ENCODE peak calls at places on chromosomes 2 and 18, in nine cellular contexts. One of them, this sample, is unnamed.

GRCh38 chr2:39128919-39129391 is 8.1 kb upstream of the SOS1 start:
- DNase-seq in dorsolateral prefrontal cortex: no peak
- DNase-seq in H7: no peak
- DNase-seq in iPS-NIHi11: no peak
- DNase-seq in ELR: peak
- DNase-seq in frontal cortex: no peak
- DNase-seq in NCI-H774: no peak
- DNase-seq in activated T-cell treated with anti-CD3 and anti-CD28 coated beads, Interleukin-2, amount 50 U/mL, for 72 hours: peak
- DNase-seq in ascending aorta: no peak
- DNase-seq in this sample: no peak

GRCh38 chr2:60570281-60570680 is 16.8 kb upstream of the BCL11A start:
- DNase-seq in dorsolateral prefrontal cortex: no peak
- DNase-seq in H7: no peak
- DNase-seq in iPS-NIHi11: no peak
- DNase-seq in ELR: peak
- DNase-seq in frontal cortex: no peak
- DNase-seq in NCI-H774: no peak
- DNase-seq in activated T-cell treated with anti-CD3 and anti-CD28 coated beads, Interleukin-2, amount 50 U/mL, for 72 hours: no peak
- DNase-seq in ascending aorta: no peak
- DNase-seq in this sample: no peak

GRCh38 chr2:174439323-174439722 is 43.8 kb downstream of the SCRN3 start:
- DNase-seq in dorsolateral prefrontal cortex: no peak
- DNase-seq in H7: no peak
- DNase-seq in iPS-NIHi11: no peak
- DNase-seq in ELR: no peak
- DNase-seq in frontal cortex: no peak
- DNase-seq in NCI-H774: no peak
- DNase-seq in activated T-cell treated with anti-CD3 and anti-CD28 coated beads, Interleukin-2, amount 50 U/mL, for 72 hours: no peak
- DNase-seq in ascending aorta: no peak
- DNase-seq in this sample: no peak

GRCh38 chr2:9419558-9419957 is 3.8 kb downstream of the ITGB1BP1 start:
- DNase-seq in dorsolateral prefrontal cortex: no peak
- DNase-seq in H7: no peak
- DNase-seq in iPS-NIHi11: no peak
- DNase-seq in ELR: no peak
- DNase-seq in frontal cortex: no peak
- DNase-seq in NCI-H774: no peak
- DNase-seq in activated T-cell treated with anti-CD3 and anti-CD28 coated beads, Interleukin-2, amount 50 U/mL, for 72 hours: no peak
- DNase-seq in ascending aorta: no peak
- DNase-seq in this sample: no peak

GRCh38 chr2:137420744-137421143 is 543.5 kb upstream of the HNMT start:
- DNase-seq in dorsolateral prefrontal cortex: no peak
- DNase-seq in H7: no peak
- DNase-seq in iPS-NIHi11: no peak
- DNase-seq in ELR: no peak
- DNase-seq in frontal cortex: no peak
- DNase-seq in NCI-H774: no peak
- DNase-seq in activated T-cell treated with anti-CD3 and anti-CD28 coated beads, Interleukin-2, amount 50 U/mL, for 72 hours: no peak
- DNase-seq in ascending aorta: no peak
- DNase-seq in this sample: no peak

GRCh38 chr18:13372405-13372995 is 153.9 kb downstream of the LDLRAD4 start:
- DNase-seq in dorsolateral prefrontal cortex: no peak
- DNase-seq in H7: peak
- DNase-seq in iPS-NIHi11: no peak
- DNase-seq in ELR: no peak
- DNase-seq in frontal cortex: no peak
- DNase-seq in NCI-H774: no peak
- DNase-seq in activated T-cell treated with anti-CD3 and anti-CD28 coated beads, Interleukin-2, amount 50 U/mL, for 72 hours: no peak
- DNase-seq in ascending aorta: no peak
- DNase-seq in this sample: no peak

GRCh38 chr2:100588071-100588786 is 25.4 kb downstream of the PDCL3 start:
- DNase-seq in dorsolateral prefrontal cortex: no peak
- DNase-seq in H7: no peak
- DNase-seq in iPS-NIHi11: no peak
- DNase-seq in ELR: peak
- DNase-seq in frontal cortex: no peak
- DNase-seq in NCI-H774: no peak
- DNase-seq in activated T-cell treated with anti-CD3 and anti-CD28 coated beads, Interleukin-2, amount 50 U/mL, for 72 hours: peak
- DNase-seq in ascending aorta: no peak
- DNase-seq in this sample: no peak

GRCh38 chr2:170652637-170653417 is 62.3 kb upstream of the SP5 start:
- DNase-seq in dorsolateral prefrontal cortex: no peak
- DNase-seq in H7: no peak
- DNase-seq in iPS-NIHi11: no peak
- DNase-seq in ELR: no peak
- DNase-seq in frontal cortex: no peak
- DNase-seq in NCI-H774: no peak
- DNase-seq in activated T-cell treated with anti-CD3 and anti-CD28 coated beads, Interleukin-2, amount 50 U/mL, for 72 hours: no peak
- DNase-seq in ascending aorta: no peak
- DNase-seq in this sample: no peak

GRCh38 chr2:200901459-200902072 is 12.4 kb downstream of the NIF3L1 start:
- DNase-seq in dorsolateral prefrontal cortex: no peak
- DNase-seq in H7: peak
- DNase-seq in iPS-NIHi11: peak
- DNase-seq in ELR: peak
- DNase-seq in frontal cortex: peak
- DNase-seq in NCI-H774: peak
- DNase-seq in activated T-cell treated with anti-CD3 and anti-CD28 coated beads, Interleukin-2, amount 50 U/mL, for 72 hours: peak
- DNase-seq in ascending aorta: no peak
- DNase-seq in this sample: peak

GRCh38 chr2:156182132-156182531 is 150.4 kb downstream of the NR4A2 start:
- DNase-seq in dorsolateral prefrontal cortex: no peak
- DNase-seq in H7: no peak
- DNase-seq in iPS-NIHi11: peak
- DNase-seq in ELR: no peak
- DNase-seq in frontal cortex: no peak
- DNase-seq in NCI-H774: peak
- DNase-seq in activated T-cell treated with anti-CD3 and anti-CD28 coated beads, Interleukin-2, amount 50 U/mL, for 72 hours: no peak
- DNase-seq in ascending aorta: no peak
- DNase-seq in this sample: no peak

GRCh38 chr2:101121174-101121573 is 30.0 kb downstream of the TBC1D8 start:
- DNase-seq in dorsolateral prefrontal cortex: no peak
- DNase-seq in H7: no peak
- DNase-seq in iPS-NIHi11: no peak
- DNase-seq in ELR: peak
- DNase-seq in frontal cortex: no peak
- DNase-seq in NCI-H774: no peak
- DNase-seq in activated T-cell treated with anti-CD3 and anti-CD28 coated beads, Interleukin-2, amount 50 U/mL, for 72 hours: no peak
- DNase-seq in ascending aorta: no peak
- DNase-seq in this sample: no peak

GRCh38 chr2:241052677-241053360 is 49.3 kb downstream of the MTERF4 start:
- DNase-seq in dorsolateral prefrontal cortex: no peak
- DNase-seq in H7: peak
- DNase-seq in iPS-NIHi11: no peak
- DNase-seq in ELR: no peak
- DNase-seq in frontal cortex: no peak
- DNase-seq in NCI-H774: no peak
- DNase-seq in activated T-cell treated with anti-CD3 and anti-CD28 coated beads, Interleukin-2, amount 50 U/mL, for 72 hours: no peak
- DNase-seq in ascending aorta: no peak
- DNase-seq in this sample: no peak

GRCh38 chr2:70340921-70341765 is 39.3 kb upstream of the FAM136A start:
- DNase-seq in dorsolateral prefrontal cortex: no peak
- DNase-seq in H7: peak
- DNase-seq in iPS-NIHi11: peak
- DNase-seq in ELR: peak
- DNase-seq in frontal cortex: peak
- DNase-seq in NCI-H774: peak
- DNase-seq in activated T-cell treated with anti-CD3 and anti-CD28 coated beads, Interleukin-2, amount 50 U/mL, for 72 hours: peak
- DNase-seq in ascending aorta: no peak
- DNase-seq in this sample: peak